ENCODE peak calls at places on chromosome 19, in nine cellular contexts. X is esophagus squamous epithelium, S is heart right ventricle, U is ascending aorta, F is kidney epithelial cell, H is neural crest cell, R is NB4, C is WTC11, M is fibroblast of lung. O is an unnamed sample.

GRCh38 chr19:11191273-11191755 is 6.0 kb downstream of the KANK2 start:
- DNase-seq in M (peak), C (peak), F (no peak), U (peak), H (no peak), S (peak), X (no peak), R (no peak), O (peak)

GRCh38 chr19:4360641-4361151 is 17.3 kb downstream of the MPND start:
- DNase-seq in R (no peak), C (no peak), S (no peak), U (no peak), X (no peak), M (peak), H (no peak), F (no peak), O (no peak)

GRCh38 chr19:21586341-21587116 is 81.1 kb downstream of the ZNF429 start:
- DNase-seq in X (no peak), U (no peak), M (no peak), R (no peak), C (no peak), S (peak), H (peak), F (no peak), O (no peak)

GRCh38 chr19:48991823-48992570 is 1.1 kb downstream of the GYS1 start:
- DNase-seq in X (no peak), U (no peak), M (peak), S (peak), R (peak), H (no peak), C (no peak), F (peak), O (no peak)

GRCh38 chr19:38736036-38736412 is 8.2 kb downstream of the CAPN12 start:
- DNase-seq in M (no peak), R (no peak), C (peak), S (peak), F (no peak), H (no peak), X (no peak), U (no peak), O (no peak)

GRCh38 chr19:4913996-4914735 is 4.9 kb downstream of the UHRF1 start:
- DNase-seq in F (no peak), M (peak), R (no peak), X (no peak), S (no peak), C (no peak), H (no peak), U (no peak), O (no peak)

GRCh38 chr19:9705836-9706235 is 30.9 kb upstream of the ZNF562 start:
- DNase-seq in C (no peak), F (no peak), U (no peak), X (no peak), R (no peak), M (no peak), H (no peak), S (no peak), O (no peak)

GRCh38 chr19:30373593-30373992 is 1.4 kb downstream of the ZNF536 start:
- DNase-seq in H (no peak), U (no peak), S (no peak), R (no peak), F (no peak), X (no peak), M (no peak), C (peak), O (no peak)

GRCh38 chr19:801030-801860 is 4.0 kb downstream of the PTBP1 start:
- DNase-seq in X (no peak), F (no peak), C (no peak), M (peak), U (peak), R (no peak), H (no peak), S (peak), O (no peak)

GRCh38 chr19:39167461-39168257 is 29.1 kb upstream of the NCCRP1 start:
- DNase-seq in R (no peak), M (no peak), F (no peak), S (no peak), X (no peak), H (no peak), U (no peak), C (peak), O (no peak)

GRCh38 chr19:55086730-55087541 is 11.3 kb downstream of the EPS8L1 start:
- DNase-seq in S (peak), X (no peak), C (peak), U (peak), R (no peak), H (peak), M (peak), F (peak), O (peak)

GRCh38 chr19:48102870-48103751 is 7.5 kb downstream of the PLA2G4C start:
- DNase-seq in S (no peak), C (peak), R (peak), H (peak), X (no peak), F (no peak), U (no peak), M (peak), O (no peak)

GRCh38 chr19:3653865-3654513 is 27.4 kb upstream of the CACTIN start:
- DNase-seq in U (no peak), H (no peak), S (no peak), R (peak), C (peak), X (no peak), F (no peak), M (no peak), O (no peak)

GRCh38 chr19:38543807-38544568 is 73.8 kb downstream of the MAP4K1 start:
- DNase-seq in S (peak), H (no peak), U (peak), C (peak), M (peak), F (peak), X (no peak), R (peak), O (no peak)

GRCh38 chr19:11148001-11148400 is 7.6 kb downstream of the SPC24 start:
- DNase-seq in S (no peak), X (no peak), F (no peak), C (no peak), U (no peak), M (no peak), R (no peak), H (no peak), O (no peak)

GRCh38 chr19:11021760-11022144 is 60.9 kb downstream of the SMARCA4 start:
- DNase-seq in U (no peak), H (no peak), M (no peak), S (no peak), C (no peak), X (no peak), R (no peak), F (no peak), O (no peak)

GRCh38 chr19:9586764-9587163 is 2.5 kb upstream of the ZNF121 start:
- DNase-seq in S (peak), X (no peak), R (peak), M (peak), H (peak), F (no peak), C (peak), U (no peak), O (peak)

GRCh38 chr19:11699931-11700794 is 38.6 kb downstream of the ZNF823 start:
- DNase-seq in U (no peak), S (no peak), C (no peak), R (peak), H (peak), M (peak), F (no peak), X (no peak), O (no peak)

GRCh38 chr19:10339380-10339960 is at the start of gene ICAM3:
- DNase-seq in S (no peak), H (no peak), X (no peak), F (no peak), U (no peak), C (no peak), R (peak), M (no peak), O (no peak)

GRCh38 chr19:49793561-49793840 is 19.6 kb downstream of the FUZ start:
- DNase-seq in C (no peak), M (no peak), X (no peak), H (no peak), F (no peak), U (no peak), R (peak), S (no peak), O (no peak)

GRCh38 chr19:5873617-5874199 is 3.4 kb upstream of the FUT5 start:
- DNase-seq in C (no peak), H (no peak), M (no peak), F (no peak), X (no peak), S (no peak), R (no peak), U (no peak), O (no peak)

DNA sequence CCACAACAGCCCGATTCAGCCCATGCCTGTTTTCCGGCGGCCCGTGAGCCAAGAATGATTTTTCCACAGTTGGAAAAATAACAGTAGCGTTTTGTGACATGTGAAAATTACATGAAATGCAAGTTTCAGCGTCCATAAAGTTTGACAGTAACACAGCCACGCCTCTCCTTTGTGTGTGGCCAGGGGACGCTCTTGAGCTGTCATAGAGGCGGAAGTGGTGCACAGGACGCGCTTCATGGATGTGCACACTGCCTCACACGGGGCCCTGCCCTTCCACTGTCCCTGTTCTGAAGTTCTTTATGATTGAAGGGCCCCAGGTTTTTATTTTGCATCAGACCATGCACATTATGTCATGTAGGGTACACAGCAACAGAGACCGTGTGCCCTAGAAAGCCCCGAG is 12.4 kb upstream of the ELAVL1 start:
- DNase-seq in C (no peak), X (no peak), R (peak), F (no peak), S (no peak), U (no peak), H (no peak), M (no peak), O (no peak)
- TF ChIP-seq CTCF in C (no peak), X (no peak), R (peak), F (no peak), S (no peak), U (no peak), H (peak), M (no peak), O (no peak)

DNA sequence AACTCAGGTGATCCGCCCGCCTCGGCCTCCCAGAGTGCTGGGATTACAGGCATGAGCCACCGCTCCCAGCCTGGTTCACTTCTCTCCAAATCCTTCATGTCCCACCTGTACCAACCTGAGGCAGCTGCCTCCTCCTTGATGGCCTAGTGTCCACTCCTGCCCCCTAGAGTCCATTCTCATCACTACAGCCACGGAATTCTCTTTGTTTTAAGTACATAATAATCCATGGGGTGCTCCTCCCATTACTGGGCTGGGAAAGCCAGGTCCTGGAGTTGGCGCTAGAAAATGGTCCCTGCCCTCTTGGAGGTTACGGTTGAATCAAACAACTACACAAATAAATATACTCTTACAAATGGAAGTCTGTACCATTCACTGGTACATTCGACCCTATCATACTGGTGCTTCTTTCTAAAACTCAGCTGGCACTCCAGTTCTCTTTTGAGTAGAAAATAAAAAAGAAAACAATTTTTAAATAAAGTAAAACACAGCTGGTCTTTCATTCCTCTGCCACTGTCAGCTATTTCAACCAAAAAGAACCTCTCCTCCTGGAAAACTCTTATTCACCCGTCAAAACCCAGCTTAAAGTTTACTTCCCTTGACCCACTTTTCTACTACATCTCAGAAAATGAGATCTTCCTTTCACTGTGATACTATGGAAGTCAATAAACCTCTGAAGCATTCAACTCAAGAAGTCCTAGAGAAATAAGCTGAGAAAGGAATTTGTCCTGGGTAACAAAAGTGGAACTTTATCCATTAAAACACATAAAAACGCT is 22.4 kb upstream of the ARHGEF18 start:
- DNase-seq in C (peak), H (no peak), R (peak), X (no peak), F (no peak), U (no peak), M (peak), S (no peak), O (no peak)
- TF ChIP-seq CTCF in C (peak), H (peak), R (peak), X (peak), F (peak), U (peak), M (peak), S (no peak), O (peak)

GRCh38 chr19:52599241-52599640 is 29.2 kb downstream of the ZNF701 start:
- DNase-seq in C (no peak), X (no peak), H (no peak), U (no peak), R (no peak), M (no peak), S (no peak), F (no peak), O (no peak)

GRCh38 chr19:52601025-52601973 is 31.2 kb downstream of the ZNF701 start:
- DNase-seq in X (peak), U (peak), H (peak), S (peak), C (peak), M (peak), F (peak), R (peak), O (peak)

GRCh38 chr19:52602931-52603330 is 32.8 kb downstream of the ZNF701 start:
- DNase-seq in R (no peak), F (no peak), H (no peak), C (no peak), M (no peak), U (no peak), S (no peak), X (no peak), O (no peak)

GRCh38 chr19:52600639-52601024 is 30.5 kb downstream of the ZNF701 start:
- DNase-seq in M (no peak), U (no peak), R (peak), F (no peak), H (no peak), S (peak), C (peak), X (no peak), O (no peak)

DNA sequence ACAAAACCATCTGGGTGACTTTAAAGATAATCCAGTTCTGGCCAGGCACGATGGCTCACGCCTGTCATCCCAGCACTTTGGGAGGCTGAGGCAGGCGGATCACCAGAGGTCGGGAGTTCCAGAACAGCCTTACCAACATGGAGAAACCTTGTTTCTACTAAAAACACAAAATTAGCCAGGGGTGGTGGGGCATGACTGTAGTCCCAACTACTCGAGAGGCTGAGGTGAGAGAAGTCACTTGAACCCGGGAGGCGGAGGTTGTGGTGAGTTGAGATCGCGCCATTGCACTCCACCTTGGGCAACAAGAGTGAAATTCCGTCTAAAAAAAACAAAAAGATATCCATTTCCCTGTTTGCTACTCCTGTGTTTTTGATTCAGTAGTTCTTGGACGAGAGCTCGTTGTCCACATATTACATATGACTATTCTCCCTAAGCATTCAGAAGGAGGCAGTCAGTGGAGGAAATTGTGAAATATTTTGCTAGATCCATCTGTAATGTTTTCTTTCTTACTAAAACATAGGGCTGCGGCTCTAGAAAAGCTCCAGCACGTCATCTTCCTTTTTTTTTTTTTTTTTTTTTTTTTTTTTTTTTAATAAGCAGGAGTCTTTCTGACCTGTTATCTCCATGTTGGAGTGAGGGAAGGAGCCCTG is 33.6 kb downstream of the ZNF701 start:
- DNase-seq in M (peak), R (peak), C (no peak), H (no peak), F (no peak), S (no peak), X (no peak), U (no peak), O (no peak)
- TF ChIP-seq CTCF in M (no peak), R (no peak), C (no peak), H (no peak), F (no peak), S (no peak), X (no peak), U (no peak), O (no peak)

GRCh38 chr19:13008926-13009787 is 13.9 kb downstream of the NFIX start:
- DNase-seq in U (no peak), M (no peak), R (no peak), C (no peak), S (no peak), H (no peak), X (no peak), F (no peak), O (no peak)

GRCh38 chr19:13005253-13005652 is 10.0 kb downstream of the NFIX start:
- DNase-seq in S (no peak), C (no peak), M (no peak), U (no peak), X (no peak), H (no peak), F (no peak), R (no peak), O (no peak)

GRCh38 chr19:13006431-13007281 is 11.4 kb downstream of the NFIX start:
- DNase-seq in S (no peak), X (no peak), C (no peak), H (no peak), U (no peak), M (no peak), F (no peak), R (no peak), O (no peak)

GRCh38 chr19:13005861-13006370 is 10.6 kb downstream of the NFIX start:
- DNase-seq in R (no peak), C (no peak), F (no peak), U (no peak), X (no peak), H (no peak), M (no peak), S (no peak), O (no peak)

GRCh38 chr19:13007292-13008045 is 12.2 kb downstream of the NFIX start:
- DNase-seq in R (no peak), X (no peak), F (no peak), S (peak), C (no peak), H (no peak), U (no peak), M (peak), O (no peak)
- TF ChIP-seq CTCF in R (no peak), X (no peak), F (no peak), S (no peak), C (no peak), H (no peak), U (no peak), M (no peak), O (no peak)

GRCh38 chr19:18896421-18896841 is 473 bp upstream of the CERS1 start:
- DNase-seq in C (peak), H (no peak), S (no peak), X (no peak), M (no peak), R (no peak), F (no peak), U (no peak), O (peak)
- TF ChIP-seq CTCF in C (no peak), H (no peak), S (no peak), X (no peak), M (no peak), R (no peak), F (no peak), U (no peak), O (no peak)

O was measured in osteocyte.